ENCODE peak calls at places on chromosomes 2 and 18, in nine cellular contexts. N is lower leg skin, U is hepatocyte, W is colonic mucosa, V is breast epithelium, F is GM13977, Z is mammary epithelial cell, M is endothelial cell, E is astrocyte. O is an unnamed sample.

GRCh38 chr2:156778916-156779315 is 342.7 kb downstream of the GPD2 start:
- DNase-seq in M (no peak), E (no peak), Z (no peak), U (peak; percentile 7), W (peak; percentile 32), N (no peak), F (no peak), V (no peak), O (no peak)

GRCh38 chr18:79765491-79766245 is 32.1 kb upstream of the KCNG2 start:
- DNase-seq in F (no peak), V (peak; percentile 19), U (no peak), W (no peak), M (no peak), Z (no peak), N (peak; percentile 40), E (peak; percentile 8), O (peak; percentile 3)

GRCh38 chr2:2083113-2083757 is 247.8 kb downstream of the MYT1L start:
- DNase-seq in U (peak; percentile 25), Z (no peak), W (no peak), V (no peak), E (no peak), F (no peak), M (no peak), N (no peak), O (no peak)

GRCh38 chr2:64405476-64406406 is 48.2 kb upstream of the LGALSL start:
- DNase-seq in E (peak; percentile 58), F (no peak), V (no peak), W (peak; percentile 41), U (no peak), N (peak; percentile 90), M (no peak), Z (peak; percentile 70), O (no peak)

GRCh38 chr18:73462092-73462491 is 594.3 kb upstream of the NETO1 start:
- DNase-seq in W (no peak), E (peak; percentile 83), F (no peak), N (no peak), V (no peak), U (no peak), Z (peak; percentile 11), M (no peak), O (no peak)

GRCh38 chr2:8408560-8409460 is 273.0 kb upstream of the ID2 start:
- DNase-seq in W (no peak), M (no peak), V (no peak), U (no peak), E (no peak), N (no peak), F (peak; percentile 71), Z (no peak), O (no peak)

GRCh38 chr2:21696900-21697299 is 573.1 kb downstream of the TDRD15 start:
- DNase-seq in M (no peak), N (no peak), E (no peak), V (no peak), U (no peak), W (no peak), F (no peak), Z (no peak), O (no peak)

GRCh38 chr2:230885467-230886130 is 20.9 kb downstream of the ITM2C start:
- DNase-seq in Z (no peak), E (peak; percentile 57), W (no peak), F (peak; percentile 64), V (no peak), N (no peak), U (peak; percentile 77), M (no peak), O (no peak)

GRCh38 chr2:206241767-206242166 is 32.7 kb upstream of the ZDBF2 start:
- DNase-seq in N (no peak), E (peak; percentile 30), V (no peak), U (no peak), M (no peak), Z (peak; percentile 17), F (no peak), W (no peak), O (no peak)

GRCh38 chr18:40404284-40404683 is 1550.8 kb upstream of the PIK3C3 start:
- DNase-seq in W (no peak), N (no peak), U (no peak), Z (no peak), F (no peak), E (no peak), M (no peak), V (no peak), O (no peak)

GRCh38 chr2:98240796-98241398 is 105.4 kb upstream of the CNGA3 start:
- DNase-seq in N (no peak), U (no peak), M (no peak), Z (no peak), W (no peak), F (no peak), V (no peak), E (no peak), O (no peak)

GRCh38 chr2:213275265-213275664 is 9.0 kb upstream of the SPAG16 start:
- DNase-seq in V (no peak), U (no peak), W (no peak), N (no peak), M (no peak), F (no peak), E (no peak), Z (no peak), O (no peak)
- TF ChIP-seq CTCF in V (no peak), U (no peak), W (no peak), N (no peak), M (no peak), F (no peak), E (no peak), Z (no peak), O (no peak)

DNA sequence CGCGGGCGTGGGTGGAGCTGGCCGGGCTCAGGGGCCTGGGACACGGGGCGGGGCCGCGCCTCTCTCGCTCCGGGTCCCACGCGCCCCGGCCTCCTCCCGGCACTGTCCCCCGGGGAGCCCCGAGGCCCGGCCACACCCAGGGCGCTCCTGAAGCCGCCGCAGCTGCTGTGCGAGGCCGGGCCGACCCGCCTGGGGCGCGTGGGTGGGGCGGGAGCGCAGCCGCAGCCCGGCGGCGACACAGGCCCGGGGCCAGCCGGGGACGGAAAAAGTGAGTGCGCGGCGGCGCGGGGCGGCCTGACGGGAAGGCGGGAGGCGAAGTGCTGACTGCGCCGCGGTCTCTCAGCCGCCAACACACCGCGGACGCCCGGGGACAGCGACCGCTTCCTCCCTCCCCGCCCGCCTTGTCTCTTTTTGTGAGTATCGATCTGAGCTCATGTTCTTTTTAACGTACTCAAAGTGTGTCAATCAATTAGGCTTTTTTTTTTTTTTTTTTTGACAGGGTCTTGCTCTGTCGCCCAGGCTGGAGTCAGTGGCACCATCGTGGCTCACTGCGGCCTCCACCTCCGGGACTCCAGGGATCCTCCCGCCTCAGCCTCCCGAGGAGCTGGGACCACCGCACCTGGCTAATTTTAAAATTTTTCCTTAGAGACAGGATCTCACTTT is 14.5 kb downstream of the PDCD1 start:
- DNase-seq in W (peak; percentile 78), Z (peak; percentile 33), M (peak; percentile 64), N (peak; percentile 94), E (peak; percentile 34), F (peak; percentile 92), V (peak; percentile 63), U (peak; percentile 93), O (peak; percentile 79)
- TF ChIP-seq CTCF in W (peak; percentile 18), Z (no peak), M (no peak), N (no peak), E (no peak), F (no peak), V (no peak), U (peak; percentile 13), O (no peak)

GRCh38 chr2:219206442-219207253 is at the start of gene ZFAND2B:
- DNase-seq in N (peak; percentile 99), Z (peak; percentile 93), U (peak; percentile 99), M (peak; percentile 96), E (peak; percentile 72), V (peak; percentile 94), F (peak; percentile 99), W (peak; percentile 97), O (peak; percentile 99)
- TF ChIP-seq CTCF in N (no peak), Z (no peak), U (peak; percentile 7), M (no peak), E (no peak), V (no peak), F (no peak), W (no peak), O (no peak)

GRCh38 chr2:83967854-83968253 is 491.2 kb downstream of the SUCLG1 start:
- DNase-seq in N (no peak), M (no peak), U (no peak), F (no peak), V (no peak), W (no peak), E (no peak), Z (peak; percentile 10), O (no peak)
- TF ChIP-seq CTCF in N (no peak), M (peak; percentile 35), U (no peak), F (no peak), V (no peak), W (no peak), E (no peak), Z (peak; percentile 63), O (no peak)

DNA sequence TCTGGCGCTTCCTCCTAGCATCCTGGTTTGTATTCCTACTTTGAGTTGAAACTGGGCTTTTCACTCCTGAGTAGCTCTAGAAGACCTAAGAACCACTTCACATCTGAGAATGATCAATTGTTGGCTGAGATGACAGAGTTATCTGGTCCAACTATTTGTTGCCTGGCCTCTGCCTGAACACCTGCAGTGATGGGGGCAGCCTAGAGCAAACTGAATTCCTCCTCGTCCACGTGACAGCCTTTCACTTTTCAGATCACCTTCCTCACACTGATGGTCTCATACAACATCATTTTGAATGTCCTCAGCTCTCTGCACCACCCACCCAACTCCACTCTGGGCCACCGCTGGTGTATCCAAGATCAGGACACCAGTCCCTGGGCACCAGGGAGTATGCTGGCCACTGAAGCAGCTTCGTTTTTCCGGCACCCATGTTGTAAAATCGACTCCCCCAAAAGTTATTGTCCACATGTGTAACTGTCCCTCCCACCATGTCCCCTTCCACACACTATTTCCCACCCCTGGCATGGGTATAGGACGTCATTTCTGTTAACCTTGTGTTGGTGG is 96.5 kb downstream of the TGOLN2 start:
- DNase-seq in F (no peak), V (no peak), Z (no peak), N (no peak), E (no peak), M (no peak), U (no peak), W (no peak), O (no peak)
- TF ChIP-seq CTCF in F (peak; percentile 30), V (no peak), Z (peak; percentile 4), N (no peak), E (no peak), M (no peak), U (no peak), W (no peak), O (no peak)

GRCh38 chr18:13836559-13836958 is 12.6 kb downstream of the MC5R start:
- DNase-seq in V (no peak), Z (no peak), N (no peak), E (no peak), F (no peak), M (no peak), U (no peak), W (no peak), O (no peak)

GRCh38 chr18:13826209-13826608 is 2.3 kb downstream of the MC5R start:
- DNase-seq in F (no peak), W (no peak), M (no peak), N (no peak), E (no peak), U (no peak), V (no peak), Z (no peak), O (no peak)

GRCh38 chr18:13834501-13835015 is 10.6 kb downstream of the MC5R start:
- DNase-seq in M (no peak), Z (no peak), W (no peak), V (no peak), F (no peak), N (no peak), E (no peak), U (no peak), O (no peak)

GRCh38 chr18:13835202-13835601 is 11.3 kb downstream of the MC5R start:
- DNase-seq in E (no peak), U (no peak), N (no peak), F (no peak), V (no peak), M (no peak), Z (no peak), W (no peak), O (no peak)

GRCh38 chr18:13831864-13832508 is 8.0 kb downstream of the MC5R start:
- DNase-seq in N (no peak), V (no peak), W (no peak), Z (no peak), M (peak; percentile 25), E (no peak), U (no peak), F (peak; percentile 51), O (no peak)
- TF ChIP-seq CTCF in N (no peak), V (no peak), W (no peak), Z (no peak), M (no peak), E (no peak), U (peak; percentile 31), F (peak; percentile 23), O (no peak)

O was measured in activated B cell treated with CpG ODN at 0.5 μM for 24 hours.